ENCODE peak calls at places on chromosomes 5 and 9, in five cellular contexts. X, J, Q, C and G are unnamed samples.
A peak's percentile ranks its signal among the peaks of the same experiment; 100 is the strongest.

GRCh38 chr5:172867761-172868435 is 33.8 kb downstream of the ERGIC1 start:
- DNase-seq in X (no peak), J (no peak), Q (no peak), C (no peak), G (peak; percentile 33)

GRCh38 chr5:32067774-32068173 is 106.3 kb downstream of the GOLPH3 start:
- DNase-seq in X (no peak), J (no peak), Q (no peak), C (no peak), G (no peak)

GRCh38 chr5:56088967-56089829 is 94.4 kb upstream of the IL6ST start:
- DNase-seq in X (no peak), J (no peak), Q (peak; percentile 39), C (no peak), G (peak; percentile 50)

GRCh38 chr9:109518621-109519335 is 20.7 kb upstream of the PTPN3 start:
- DNase-seq in X (no peak), J (no peak), Q (no peak), C (no peak), G (no peak)

GRCh38 chr5:54889826-54890225 is 95.6 kb downstream of the ESM1 start:
- DNase-seq in X (no peak), J (no peak), Q (no peak), C (no peak), G (peak; percentile 93)

GRCh38 chr5:124515494-124516222 is 230.8 kb downstream of the ZNF608 start:
- DNase-seq in X (no peak), J (no peak), Q (no peak), C (no peak), G (no peak)

GRCh38 chr5:91162534-91163381 is 220.4 kb downstream of the ARRDC3 start:
- DNase-seq in X (peak; percentile 21), J (peak; percentile 33), Q (peak; percentile 58), C (no peak), G (peak; percentile 83)

GRCh38 chr9:16828335-16829281 is 41.9 kb downstream of the BNC2 start:
- DNase-seq in X (peak; percentile 9), J (no peak), Q (no peak), C (no peak), G (peak; percentile 61)

GRCh38 chr9:70046274-70047070 is 2.8 kb downstream of the MAMDC2 start:
- DNase-seq in X (no peak), J (no peak), Q (no peak), C (no peak), G (peak; percentile 52)

GRCh38 chr5:87015908-87016307 is 251.8 kb upstream of the RASA1 start:
- DNase-seq in X (no peak), J (no peak), Q (no peak), C (no peak), G (no peak)

GRCh38 chr5:75320341-75320740 is 16.7 kb upstream of the HMGCR start:
- DNase-seq in X (no peak), J (no peak), Q (no peak), C (no peak), G (no peak)

GRCh38 chr9:36029765-36030528 is 6.8 kb upstream of the RECK start:
- DNase-seq in X (no peak), J (no peak), Q (no peak), C (no peak), G (peak; percentile 70)